ENCODE peak calls at places on chromosome X, in four cellular contexts. K, F, Y and P are unnamed samples.

GRCh38 chrX:55056820-55057690 is 17.8 kb upstream of the PAGE2B start:
- DNase-seq in K (no peak), F (no peak), Y (no peak), P (no peak)

GRCh38 chrX:70434914-70435586 is 9.6 kb upstream of the DLG3 start:
- DNase-seq in K (no peak), F (no peak), Y (no peak), P (peak; percentile 60)

GRCh38 chrX:107272431-107272921 is 66.1 kb downstream of the DNAAF6 start:
- DNase-seq in K (no peak), F (no peak), Y (no peak), P (no peak)

GRCh38 chrX:68808686-68809357 is 20.0 kb upstream of the EFNB1 start:
- DNase-seq in K (no peak), F (no peak), Y (no peak), P (no peak)

GRCh38 chrX:133698298-133698697 is 283.0 kb upstream of the GPC4 start:
- DNase-seq in K (no peak), F (no peak), Y (no peak), P (no peak)

GRCh38 chrX:129998006-129998405 is 15.6 kb downstream of the BCORL1 start:
- DNase-seq in K (no peak), F (no peak), Y (no peak), P (no peak)

GRCh38 chrX:63657821-63658220 is 127.2 kb downstream of the ARHGEF9 start:
- DNase-seq in K (no peak), F (peak; percentile 1), Y (no peak), P (peak; percentile 77)

GRCh38 chrX:46630141-46630540 is 56.6 kb downstream of the CHST7 start:
- DNase-seq in K (no peak), F (no peak), Y (no peak), P (no peak)

GRCh38 chrX:43975747-43976146 is 2.6 kb upstream of the NDP start:
- DNase-seq in K (no peak), F (no peak), Y (no peak), P (no peak)

GRCh38 chrX:71618303-71618721 is at the start of gene CXCR3:
- DNase-seq in K (peak; percentile 46), F (no peak), Y (no peak), P (peak; percentile 60)

GRCh38 chrX:138026211-138026610 is 460.3 kb downstream of the ZIC3 start:
- DNase-seq in K (no peak), F (no peak), Y (no peak), P (no peak)

GRCh38 chrX:281166-281999 is at the start of gene PLCXD1:
- DNase-seq in K (peak; percentile 44), F (no peak), Y (peak; percentile 52), P (no peak)

GRCh38 chrX:38465686-38466085 is 95.7 kb upstream of the TSPAN7 start:
- DNase-seq in K (no peak), F (no peak), Y (no peak), P (no peak)

GRCh38 chrX:42248226-42248625 is 324.9 kb upstream of the CASK start:
- DNase-seq in K (no peak), F (no peak), Y (no peak), P (no peak)

GRCh38 chrX:133561251-133561650 is 146.0 kb upstream of the GPC4 start:
- DNase-seq in K (no peak), F (no peak), Y (no peak), P (no peak)

GRCh38 chrX:40248822-40249221 is 151.1 kb upstream of the BCOR start:
- DNase-seq in K (no peak), F (no peak), Y (no peak), P (no peak)

GRCh38 chrX:123905334-123905733 is 45.5 kb downstream of the XIAP start:
- DNase-seq in K (no peak), F (no peak), Y (no peak), P (no peak)

GRCh38 chrX:41351923-41352322 is 18.0 kb downstream of the DDX3X start:
- DNase-seq in K (no peak), F (no peak), Y (no peak), P (no peak)

GRCh38 chrX:39650883-39651282 is 446.9 kb downstream of the BCOR start:
- DNase-seq in K (no peak), F (no peak), Y (no peak), P (no peak)

GRCh38 chrX:39293203-39293602 is 491.9 kb downstream of the MID1IP1 start:
- DNase-seq in K (no peak), F (no peak), Y (no peak), P (no peak)

GRCh38 chrX:138954976-138955375 is 243.5 kb upstream of the FGF13 start:
- DNase-seq in K (no peak), F (no peak), Y (no peak), P (no peak)

GRCh38 chrX:118420462-118420861 is 74.6 kb downstream of the WDR44 start:
- DNase-seq in K (no peak), F (no peak), Y (no peak), P (no peak)

GRCh38 chrX:109685656-109686078 is 47.4 kb downstream of the ACSL4 start:
- DNase-seq in K (no peak), F (no peak), Y (no peak), P (no peak)

GRCh38 chrX:45515262-45516215 is 314.9 kb upstream of the DIPK2B start:
- DNase-seq in K (no peak), F (no peak), Y (peak; percentile 94), P (no peak)

GRCh38 chrX:317424-318067 is 1.1 kb downstream of the GTPBP6 start:
- DNase-seq in K (peak; percentile 79), F (no peak), Y (no peak), P (no peak)

GRCh38 chrX:45811307-45811706 is 610.6 kb upstream of the DIPK2B start:
- DNase-seq in K (no peak), F (no peak), Y (no peak), P (no peak)

GRCh38 chrX:105803891-105804290 is 18.4 kb upstream of the NRK start:
- DNase-seq in K (no peak), F (no peak), Y (no peak), P (no peak)

GRCh38 chrX:70664726-70665125 is 220.1 kb downstream of the DLG3 start:
- DNase-seq in K (no peak), F (no peak), Y (no peak), P (no peak)

GRCh38 chrX:134186362-134187121 is 50.4 kb upstream of the CCDC160 start:
- DNase-seq in K (no peak), F (no peak), Y (no peak), P (no peak)

GRCh38 chrX:23381688-23382087 is 47.0 kb downstream of the PTCHD1 start:
- DNase-seq in K (no peak), F (no peak), Y (no peak), P (no peak)

GRCh38 chrX:103276581-103277002 is at the start of gene TCEAL5:
- DNase-seq in K (no peak), F (no peak), Y (no peak), P (no peak)

GRCh38 chrX:65034292-65034640 is 58.0 kb upstream of the ZC4H2 start:
- DNase-seq in K (no peak), F (no peak), Y (no peak), P (no peak)

GRCh38 chrX:65034641-65035450 is 58.6 kb upstream of the ZC4H2 start:
- DNase-seq in K (peak; percentile 51), F (no peak), Y (peak; percentile 90), P (peak; percentile 63)

DNA sequence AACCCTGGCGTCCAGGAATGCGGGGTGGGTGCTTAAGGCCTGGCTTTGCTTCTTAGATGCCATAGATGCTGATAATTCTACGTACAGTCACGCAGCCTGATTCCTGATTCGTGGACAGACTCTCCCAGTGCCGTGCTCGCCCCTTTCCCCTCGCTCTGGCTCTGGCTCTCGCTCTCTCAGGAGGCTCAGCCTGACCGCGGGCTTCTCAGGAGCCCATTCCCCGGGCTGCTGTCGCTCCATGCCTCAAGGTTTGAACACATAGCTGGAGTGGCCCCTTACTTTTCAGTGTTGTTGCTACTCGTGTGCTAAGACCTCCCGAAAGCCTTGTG is 59.2 kb upstream of the ZC4H2 start:
- DNase-seq in K (peak; percentile 6), F (no peak), Y (no peak), P (no peak)
- TF ChIP-seq POLR2A in K (no peak), F (no peak), Y (no peak), P (no peak)

GRCh38 chrX:10014462-10015373 is 47.6 kb downstream of the CLDN34 start:
- DNase-seq in K (peak; percentile 61), F (no peak), Y (peak; percentile 96), P (peak; percentile 89)
- TF ChIP-seq POLR2A in K (peak; percentile 23), F (peak; percentile 44), Y (no peak), P (no peak)

GRCh38 chrX:101658661-101659477 is 781 bp downstream of the ARMCX2 start:
- DNase-seq in K (peak; percentile 45), F (peak; percentile 72), Y (peak; percentile 88), P (peak; percentile 74)

GRCh38 chrX:101657495-101657894 is 2.2 kb downstream of the ARMCX2 start:
- DNase-seq in K (no peak), F (no peak), Y (no peak), P (no peak)

GRCh38 chrX:101656817-101657216 is 2.8 kb downstream of the ARMCX2 start:
- DNase-seq in K (no peak), F (no peak), Y (no peak), P (no peak)

GRCh38 chrX:101655540-101655939 is 4.1 kb downstream of the ARMCX2 start:
- DNase-seq in K (no peak), F (no peak), Y (no peak), P (no peak)

DNA sequence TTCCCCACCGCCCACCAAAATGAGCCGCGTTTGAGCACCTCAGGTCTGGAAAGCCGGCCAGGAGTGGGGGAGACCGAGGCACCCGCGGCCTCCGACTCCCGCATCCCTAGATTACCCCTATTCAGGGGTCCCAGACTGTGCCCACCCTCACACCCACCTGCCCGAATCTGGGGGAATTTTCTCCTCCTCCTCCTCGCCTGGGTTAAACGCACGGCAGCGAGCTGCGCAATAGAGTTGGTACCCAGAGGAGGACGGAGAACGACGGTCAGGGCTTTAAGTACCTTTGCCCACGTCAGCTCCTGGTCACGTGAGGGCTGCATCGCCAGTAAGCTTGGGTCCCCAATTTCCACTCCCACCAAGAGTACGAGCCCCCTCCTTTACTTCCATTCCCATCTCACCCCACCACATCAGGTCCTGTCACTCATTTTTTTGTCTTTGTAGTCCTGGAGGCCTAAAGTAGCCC is at the start of gene ARMCX2:
- DNase-seq in K (no peak), F (peak; percentile 17), Y (peak; percentile 86), P (peak; percentile 62)
- TF ChIP-seq POLR2A in K (peak; percentile 53), F (peak; percentile 90), Y (peak; percentile 73), P (peak; percentile 44)

GRCh38 chrX:132219343-132219768 is at the start of gene RAP2C:
- DNase-seq in K (peak; percentile 26), F (peak; percentile 48), Y (peak; percentile 86), P (peak; percentile 81)
- TF ChIP-seq POLR2A in K (no peak), F (no peak), Y (peak; percentile 12), P (no peak)